ENCODE peak calls at places on chromosomes 16 and 17, in ten cellular contexts. Y is left cardiac atrium; Z is activated CD8-positive, alpha-beta memory T cell treated with anti-CD3 and anti-CD28 coated beads for 1 hour; A is activated naive CD4-positive, alpha-beta T cell treated with Interleukin-2 at 50 U/mL for 16 hours; P is SHP77; S is endothelial cell; M is left ventricle myocardium inferior; U is Kasumi-1; N is activated T-cell treated with anti-CD3 and anti-CD28 coated beads for 4 hours; I is mucosa of descending colon. X is an unnamed sample.

GRCh38 chr16:31385680-31386079 is 7.5 kb upstream of the ITGAD start:
- DNase-seq in P (no peak), M (no peak), Z (no peak), U (no peak), A (no peak), Y (no peak), I (no peak), S (no peak), N (no peak), X (no peak)

GRCh38 chr16:88331989-88332920 is 50.5 kb upstream of the ZNF469 start:
- DNase-seq in A (no peak), S (no peak), Y (peak; percentile 46), I (peak; percentile 19), N (no peak), Z (no peak), P (no peak), M (no peak), U (no peak), X (peak; percentile 100)

GRCh38 chr16:54446639-54447038 is 160.1 kb upstream of the IRX3 start:
- DNase-seq in A (no peak), U (no peak), N (no peak), P (no peak), Y (peak; percentile 84), Z (no peak), M (peak; percentile 61), I (no peak), S (no peak), X (peak; percentile 92)

GRCh38 chr17:7046127-7046724 is 2.3 kb upstream of the SLC16A11 start:
- DNase-seq in N (no peak), Y (no peak), U (no peak), Z (no peak), M (no peak), I (peak; percentile 97), P (peak; percentile 38), A (peak; percentile 32), S (no peak), X (no peak)

GRCh38 chr16:88468289-88469129 is 15.4 kb downstream of the ZFPM1 start:
- DNase-seq in N (no peak), I (no peak), P (no peak), M (no peak), A (peak; percentile 20), Y (peak; percentile 59), U (peak; percentile 37), S (peak; percentile 45), Z (no peak), X (peak; percentile 15)

GRCh38 chr17:47423406-47424295 is 99.9 kb downstream of the EFCAB13 start:
- DNase-seq in P (no peak), I (peak; percentile 57), Z (no peak), S (peak; percentile 15), Y (peak; percentile 23), U (no peak), A (no peak), N (no peak), M (peak; percentile 12), X (no peak)

GRCh38 chr16:67164599-67165061 is at the start of gene HSF4:
- DNase-seq in N (no peak), Z (no peak), U (no peak), A (no peak), M (peak; percentile 75), Y (peak; percentile 77), S (no peak), P (no peak), I (peak; percentile 74), X (peak; percentile 56)

GRCh38 chr17:49976163-49976827 is 7.3 kb downstream of the DLX4 start:
- DNase-seq in N (no peak), A (no peak), Y (no peak), P (no peak), M (no peak), I (no peak), U (no peak), S (no peak), Z (no peak), X (no peak)

GRCh38 chr16:78235168-78235800 is 135.8 kb downstream of the WWOX start:
- DNase-seq in M (peak; percentile 63), N (peak; percentile 48), I (peak; percentile 82), U (peak; percentile 76), S (peak; percentile 86), P (peak; percentile 67), A (peak; percentile 68), Z (peak; percentile 29), Y (peak; percentile 67), X (peak; percentile 4)

GRCh38 chr17:40264458-40265185 is 23.1 kb upstream of the CDC6 start:
- DNase-seq in P (no peak), S (no peak), Y (no peak), A (no peak), N (no peak), Z (no peak), U (no peak), I (no peak), M (no peak), X (no peak)

GRCh38 chr17:35342207-35342744 is 31.1 kb downstream of the SLFN11 start:
- DNase-seq in U (no peak), P (no peak), Z (no peak), N (no peak), S (no peak), I (no peak), Y (no peak), A (no peak), M (no peak), X (no peak)

GRCh38 chr17:10198509-10199249 is at the start of gene GAS7:
- DNase-seq in I (peak; percentile 49), Z (no peak), M (peak; percentile 81), N (no peak), U (no peak), Y (peak; percentile 84), S (peak; percentile 64), A (peak; percentile 6), P (no peak), X (peak; percentile 35)

GRCh38 chr16:10578474-10579316 is 1.7 kb downstream of the EMP2 start:
- DNase-seq in A (no peak), Z (no peak), M (peak; percentile 49), S (no peak), U (no peak), N (no peak), I (peak; percentile 65), Y (peak; percentile 47), P (no peak), X (no peak)

GRCh38 chr16:19123535-19124178 is 9.9 kb downstream of the ITPRIPL2 start:
- DNase-seq in U (no peak), Z (no peak), N (no peak), I (peak; percentile 92), Y (no peak), A (no peak), M (no peak), P (no peak), S (no peak), X (no peak)

GRCh38 chr17:57809879-57810278 is 40.0 kb downstream of the MRPS23 start:
- DNase-seq in M (no peak), Z (no peak), A (no peak), I (no peak), N (no peak), U (no peak), P (no peak), S (no peak), Y (no peak), X (no peak)

GRCh38 chr17:57284984-57285646 is 28.8 kb downstream of the MSI2 start:
- DNase-seq in Y (no peak), A (peak; percentile 58), N (peak; percentile 2), U (peak; percentile 87), M (no peak), Z (peak; percentile 11), P (no peak), S (no peak), I (peak; percentile 12), X (no peak)

GRCh38 chr17:15279011-15279477 is 13.9 kb upstream of the PMP22 start:
- DNase-seq in U (no peak), M (no peak), Y (no peak), S (no peak), A (no peak), P (no peak), I (no peak), N (no peak), Z (no peak), X (peak; percentile 65)

GRCh38 chr17:77440571-77440981 is 299.8 kb downstream of the SEC14L1 start:
- DNase-seq in I (no peak), S (no peak), U (peak; percentile 27), N (no peak), Z (no peak), P (no peak), Y (no peak), M (peak; percentile 47), A (no peak), X (no peak)

GRCh38 chr17:39222151-39222550 is 3.6 kb downstream of the STAC2 start:
- DNase-seq in S (no peak), U (no peak), N (no peak), M (no peak), A (no peak), Z (no peak), P (no peak), Y (no peak), I (no peak), X (no peak)

GRCh38 chr17:7383742-7384488 is 3.0 kb downstream of the TNK1 start:
- DNase-seq in Z (peak; percentile 62), U (peak; percentile 3), M (peak; percentile 32), I (peak; percentile 50), P (no peak), A (peak; percentile 82), Y (peak; percentile 62), N (peak; percentile 64), S (peak; percentile 55), X (no peak)

GRCh38 chr17:11332706-11333105 is 91.7 kb downstream of the SHISA6 start:
- DNase-seq in A (no peak), U (no peak), S (no peak), Z (no peak), M (no peak), Y (no peak), N (no peak), P (no peak), I (no peak), X (no peak)

GRCh38 chr17:6330936-6331335 is 104.0 kb downstream of the AIPL1 start:
- DNase-seq in Y (no peak), S (no peak), U (no peak), M (no peak), I (no peak), N (no peak), A (no peak), Z (no peak), P (no peak), X (no peak)

X was measured in RPMI7951.